ENCODE peak calls at places on chromosomes 11 and 22, in six cellular contexts. K is psoas muscle, N is right lobe of liver, Q is HFFc6, L is GM12892, G is GOT3. E is an unnamed sample.
A peak's percentile ranks its signal among the peaks of the same experiment; 100 is the strongest.

GRCh38 chr22:31922593-31922992 is 21.7 kb upstream of the YWHAH start:
- DNase-seq in K (no peak), N (no peak), Q (no peak), L (no peak), G (no peak), E (no peak)

GRCh38 chr11:118878187-118878586 is 5.5 kb upstream of the CXCR5 start:
- DNase-seq in K (no peak), N (no peak), Q (no peak), L (no peak), G (no peak), E (no peak)

GRCh38 chr11:131773626-131774025 is 403.2 kb downstream of the NTM start:
- DNase-seq in K (no peak), N (no peak), Q (no peak), L (no peak), G (no peak), E (no peak)

GRCh38 chr11:72741429-72741833 is 10.8 kb downstream of the ARAP1 start:
- DNase-seq in K (peak; percentile 42), N (peak; percentile 69), Q (no peak), L (no peak), G (no peak), E (no peak)

GRCh38 chr11:119351232-119351631 is 4.7 kb upstream of the MFRP start:
- DNase-seq in K (no peak), N (no peak), Q (no peak), L (no peak), G (no peak), E (no peak)

GRCh38 chr11:16082532-16083055 is 273.8 kb downstream of the SOX6 start:
- DNase-seq in K (no peak), N (no peak), Q (no peak), L (no peak), G (no peak), E (no peak)

GRCh38 chr11:92269021-92269420 is 44.4 kb downstream of the FAT3 start:
- DNase-seq in K (no peak), N (no peak), Q (peak; percentile 47), L (no peak), G (no peak), E (peak; percentile 66)

GRCh38 chr22:50503475-50504145 is 3.9 kb downstream of the LMF2 start:
- DNase-seq in K (no peak), N (no peak), Q (no peak), L (no peak), G (no peak), E (no peak)

GRCh38 chr11:48088682-48089050 is 108.3 kb downstream of the PTPRJ start:
- DNase-seq in K (no peak), N (no peak), Q (no peak), L (no peak), G (no peak), E (no peak)

GRCh38 chr11:33227578-33228261 is 29.5 kb upstream of the HIPK3 start:
- DNase-seq in K (no peak), N (no peak), Q (no peak), L (no peak), G (no peak), E (no peak)

GRCh38 chr11:104275992-104276391 is 112.0 kb upstream of the PDGFD start:
- DNase-seq in K (no peak), N (no peak), Q (no peak), L (no peak), G (no peak), E (no peak)

GRCh38 chr11:69007978-69008381 is 5.1 kb downstream of the MRGPRF start:
- DNase-seq in K (no peak), N (peak; percentile 80), Q (no peak), L (no peak), G (no peak), E (no peak)

GRCh38 chr11:27672836-27673464 is 27.3 kb downstream of the BDNF start:
- DNase-seq in K (no peak), N (no peak), Q (peak; percentile 28), L (no peak), G (no peak), E (no peak)

GRCh38 chr11:13140028-13140870 is 131.1 kb downstream of the RASSF10 start:
- DNase-seq in K (no peak), N (peak; percentile 25), Q (no peak), L (no peak), G (no peak), E (no peak)

GRCh38 chr11:22809893-22810292 is 19.7 kb downstream of the SVIP start:
- DNase-seq in K (no peak), N (no peak), Q (no peak), L (no peak), G (no peak), E (no peak)

GRCh38 chr22:27485842-27486241 is 315.7 kb downstream of the MN1 start:
- DNase-seq in K (no peak), N (no peak), Q (no peak), L (no peak), G (no peak), E (no peak)

GRCh38 chr11:69529001-69529400 is 47.5 kb downstream of the LINC01488 start:
- DNase-seq in K (no peak), N (no peak), Q (no peak), L (no peak), G (no peak), E (no peak)

GRCh38 chr22:24995649-24996180 is 43.2 kb downstream of the KIAA1671 start:
- DNase-seq in K (no peak), N (no peak), Q (no peak), L (no peak), G (no peak), E (no peak)

GRCh38 chr11:3123316-3123715 is 41.8 kb downstream of the OSBPL5 start:
- DNase-seq in K (peak; percentile 79), N (peak; percentile 19), Q (no peak), L (no peak), G (no peak), E (no peak)